ENCODE peak calls at places on chromosomes 13 and 19, in five cellular contexts. One of them, this sample, is unnamed.

GRCh38 chr19:39078436-39079200 is 5.5 kb upstream of the ACP7 start:
- DNase-seq in stimulated activated CD4-positive, alpha-beta T cell treated with anti-CD3 and anti-CD28 coated beads, TNF-alpha, amount 100 ng/mL, for 4 hours: no peak
- DNase-seq in activated naive CD8-positive, alpha-beta T cell treated with anti-CD3 and anti-CD28 coated beads, Interleukin-2, amount 50 U/mL, for 24 hours: no peak
- DNase-seq in cardiac fibroblast: peak
- DNase-seq in activated CD4-positive, alpha-beta T cell treated with anti-CD3 and anti-CD28 coated beads, Interleukin-2, amount 10 ng/mL, durations not matched to agents 7 days and 5 days: no peak
- DNase-seq in this sample: peak

GRCh38 chr13:110506859-110507566 is 54.5 kb downstream of the RAB20 start:
- DNase-seq in activated CD4-positive, alpha-beta T cell treated with anti-CD3 and anti-CD28 coated beads, Interleukin-2, amount 10 ng/mL, durations not matched to agents 7 days and 5 days: no peak
- DNase-seq in stimulated activated CD4-positive, alpha-beta T cell treated with anti-CD3 and anti-CD28 coated beads, TNF-alpha, amount 100 ng/mL, for 4 hours: no peak
- DNase-seq in cardiac fibroblast: peak
- DNase-seq in activated naive CD8-positive, alpha-beta T cell treated with anti-CD3 and anti-CD28 coated beads, Interleukin-2, amount 50 U/mL, for 24 hours: no peak
- DNase-seq in this sample: peak

GRCh38 chr19:13082192-13083007 is 20.3 kb downstream of the LYL1 start:
- DNase-seq in activated naive CD8-positive, alpha-beta T cell treated with anti-CD3 and anti-CD28 coated beads, Interleukin-2, amount 50 U/mL, for 24 hours: no peak
- DNase-seq in cardiac fibroblast: peak
- DNase-seq in activated CD4-positive, alpha-beta T cell treated with anti-CD3 and anti-CD28 coated beads, Interleukin-2, amount 10 ng/mL, durations not matched to agents 7 days and 5 days: no peak
- DNase-seq in stimulated activated CD4-positive, alpha-beta T cell treated with anti-CD3 and anti-CD28 coated beads, TNF-alpha, amount 100 ng/mL, for 4 hours: no peak
- DNase-seq in this sample: peak

GRCh38 chr19:58395220-58395978 is at the start of gene RNF225:
- DNase-seq in activated naive CD8-positive, alpha-beta T cell treated with anti-CD3 and anti-CD28 coated beads, Interleukin-2, amount 50 U/mL, for 24 hours: no peak
- DNase-seq in activated CD4-positive, alpha-beta T cell treated with anti-CD3 and anti-CD28 coated beads, Interleukin-2, amount 10 ng/mL, durations not matched to agents 7 days and 5 days: no peak
- DNase-seq in stimulated activated CD4-positive, alpha-beta T cell treated with anti-CD3 and anti-CD28 coated beads, TNF-alpha, amount 100 ng/mL, for 4 hours: no peak
- DNase-seq in cardiac fibroblast: no peak
- DNase-seq in this sample: no peak

GRCh38 chr19:42465827-42466280 is 23.1 kb upstream of the CXCL17 start:
- DNase-seq in activated CD4-positive, alpha-beta T cell treated with anti-CD3 and anti-CD28 coated beads, Interleukin-2, amount 10 ng/mL, durations not matched to agents 7 days and 5 days: no peak
- DNase-seq in cardiac fibroblast: no peak
- DNase-seq in activated naive CD8-positive, alpha-beta T cell treated with anti-CD3 and anti-CD28 coated beads, Interleukin-2, amount 50 U/mL, for 24 hours: no peak
- DNase-seq in stimulated activated CD4-positive, alpha-beta T cell treated with anti-CD3 and anti-CD28 coated beads, TNF-alpha, amount 100 ng/mL, for 4 hours: no peak
- DNase-seq in this sample: no peak

GRCh38 chr19:11142528-11143171 is 12.9 kb downstream of the SPC24 start:
- DNase-seq in cardiac fibroblast: peak
- DNase-seq in activated naive CD8-positive, alpha-beta T cell treated with anti-CD3 and anti-CD28 coated beads, Interleukin-2, amount 50 U/mL, for 24 hours: no peak
- DNase-seq in stimulated activated CD4-positive, alpha-beta T cell treated with anti-CD3 and anti-CD28 coated beads, TNF-alpha, amount 100 ng/mL, for 4 hours: no peak
- DNase-seq in activated CD4-positive, alpha-beta T cell treated with anti-CD3 and anti-CD28 coated beads, Interleukin-2, amount 10 ng/mL, durations not matched to agents 7 days and 5 days: no peak
- DNase-seq in this sample: peak

GRCh38 chr13:34078334-34078999 is 260.5 kb downstream of the RFC3 start:
- DNase-seq in activated naive CD8-positive, alpha-beta T cell treated with anti-CD3 and anti-CD28 coated beads, Interleukin-2, amount 50 U/mL, for 24 hours: no peak
- DNase-seq in cardiac fibroblast: no peak
- DNase-seq in activated CD4-positive, alpha-beta T cell treated with anti-CD3 and anti-CD28 coated beads, Interleukin-2, amount 10 ng/mL, durations not matched to agents 7 days and 5 days: no peak
- DNase-seq in stimulated activated CD4-positive, alpha-beta T cell treated with anti-CD3 and anti-CD28 coated beads, TNF-alpha, amount 100 ng/mL, for 4 hours: no peak
- DNase-seq in this sample: no peak

GRCh38 chr13:40220299-40220935 is 446.0 kb downstream of the FOXO1 start:
- DNase-seq in activated naive CD8-positive, alpha-beta T cell treated with anti-CD3 and anti-CD28 coated beads, Interleukin-2, amount 50 U/mL, for 24 hours: no peak
- DNase-seq in stimulated activated CD4-positive, alpha-beta T cell treated with anti-CD3 and anti-CD28 coated beads, TNF-alpha, amount 100 ng/mL, for 4 hours: no peak
- DNase-seq in cardiac fibroblast: peak
- DNase-seq in activated CD4-positive, alpha-beta T cell treated with anti-CD3 and anti-CD28 coated beads, Interleukin-2, amount 10 ng/mL, durations not matched to agents 7 days and 5 days: no peak
- DNase-seq in this sample: peak

GRCh38 chr19:32351807-32352630 is 6.6 kb downstream of the ZNF507 start:
- DNase-seq in cardiac fibroblast: peak
- DNase-seq in activated naive CD8-positive, alpha-beta T cell treated with anti-CD3 and anti-CD28 coated beads, Interleukin-2, amount 50 U/mL, for 24 hours: no peak
- DNase-seq in stimulated activated CD4-positive, alpha-beta T cell treated with anti-CD3 and anti-CD28 coated beads, TNF-alpha, amount 100 ng/mL, for 4 hours: no peak
- DNase-seq in activated CD4-positive, alpha-beta T cell treated with anti-CD3 and anti-CD28 coated beads, Interleukin-2, amount 10 ng/mL, durations not matched to agents 7 days and 5 days: no peak
- DNase-seq in this sample: peak